ENCODE peak calls at places on chromosome 11, in ten cellular contexts. O is adrenal gland, Y is foreskin fibroblast, P is B cell, K is GM23338, Q is HFF-Myc, T is fibroblast of mammary gland, U is endothelial cell, F is cardiac fibroblast, D is pancreas. L is an unnamed sample.

GRCh38 chr11:69513196-69513595 is 31.7 kb downstream of the LINC01488 start:
- DNase-seq in K (no peak), Y (no peak), P (no peak), F (no peak), D (no peak), U (no peak), O (no peak), T (no peak), Q (no peak), L (no peak)

GRCh38 chr11:78564037-78564888 is 10.4 kb downstream of the NARS2 start:
- DNase-seq in O (peak; percentile 28), K (peak; percentile 84), F (peak; percentile 85), D (peak; percentile 36), T (peak; percentile 82), U (peak; percentile 52), P (peak; percentile 77), Q (peak; percentile 74), Y (peak; percentile 81), L (peak; percentile 32)

GRCh38 chr11:123159146-123159857 is 35.7 kb downstream of the CLMP start:
- DNase-seq in Y (no peak), U (no peak), D (no peak), Q (no peak), P (no peak), T (no peak), O (no peak), K (no peak), F (peak; percentile 52), L (no peak)

GRCh38 chr11:16512163-16512562 is 155.8 kb upstream of the SOX6 start:
- DNase-seq in O (no peak), F (no peak), D (no peak), T (no peak), Q (no peak), Y (no peak), U (no peak), K (no peak), P (no peak), L (no peak)

GRCh38 chr11:1990872-1991578 is 6.6 kb downstream of the H19 start:
- DNase-seq in D (no peak), K (no peak), U (no peak), Q (no peak), F (no peak), O (no peak), Y (no peak), P (no peak), T (no peak), L (no peak)

GRCh38 chr11:63508009-63508408 is 2.1 kb downstream of the LGALS12 start:
- DNase-seq in K (peak; percentile 80), Y (peak; percentile 21), P (no peak), F (peak; percentile 12), T (peak; percentile 15), O (peak; percentile 60), D (peak; percentile 75), U (peak; percentile 42), Q (no peak), L (no peak)

GRCh38 chr11:129853508-129854228 is 38.0 kb downstream of the TMEM45B start:
- DNase-seq in Y (peak; percentile 55), D (peak; percentile 58), U (no peak), K (peak; percentile 23), P (no peak), T (peak; percentile 46), O (no peak), Q (no peak), F (peak; percentile 56), L (no peak)

GRCh38 chr11:86644291-86644690 is 28.1 kb downstream of the ME3 start:
- DNase-seq in Y (peak; percentile 85), O (no peak), F (peak; percentile 88), Q (no peak), U (no peak), T (peak; percentile 91), K (no peak), D (no peak), P (no peak), L (no peak)

GRCh38 chr11:69450857-69451220 is 30.6 kb upstream of the LINC01488 start:
- DNase-seq in K (no peak), D (no peak), T (no peak), F (no peak), Q (no peak), U (no peak), O (no peak), Y (no peak), P (no peak), L (no peak)

GRCh38 chr11:87425391-87425790 is 387.7 kb downstream of the TMEM135 start:
- DNase-seq in Q (no peak), U (no peak), Y (peak; percentile 72), O (no peak), K (no peak), T (peak; percentile 16), F (peak; percentile 25), P (no peak), D (no peak), L (no peak)

GRCh38 chr11:67277231-67277961 is 11.1 kb downstream of the GRK2 start:
- DNase-seq in Q (peak; percentile 52), F (peak; percentile 80), K (peak; percentile 82), O (peak; percentile 82), D (peak; percentile 74), U (peak; percentile 65), P (peak; percentile 95), T (peak; percentile 65), Y (peak; percentile 90), L (peak; percentile 94)

GRCh38 chr11:20934521-20934920 is 265.1 kb downstream of the NELL1 start:
- DNase-seq in P (no peak), U (no peak), F (no peak), Q (no peak), D (no peak), T (no peak), Y (no peak), K (no peak), O (no peak), L (no peak)

GRCh38 chr11:126489791-126490190 is 134.3 kb downstream of the ST3GAL4 start:
- DNase-seq in Q (no peak), P (no peak), Y (no peak), O (no peak), F (no peak), D (no peak), U (no peak), K (no peak), T (no peak), L (no peak)

GRCh38 chr11:44258190-44258489 is 51.8 kb downstream of the ALX4 start:
- DNase-seq in D (no peak), Y (peak; percentile 69), T (peak; percentile 71), K (no peak), Q (no peak), O (no peak), P (no peak), F (peak; percentile 45), U (no peak), L (no peak)
- TF ChIP-seq CTCF in D (no peak), Y (no peak), T (no peak), K (peak; percentile 49), Q (no peak), O (no peak), P (no peak), F (no peak), U (no peak), L (no peak)

GRCh38 chr11:6603287-6604080 is at the start of the genes ILK and RRP8:
- DNase-seq in U (peak; percentile 92), T (peak; percentile 86), P (peak; percentile 90), F (peak; percentile 90), Q (peak; percentile 61), O (peak; percentile 90), K (peak; percentile 96), D (peak; percentile 90), Y (peak; percentile 97), L (peak; percentile 95)
- TF ChIP-seq CTCF in U (no peak), T (peak; percentile 6), P (peak; percentile 8), F (peak; percentile 18), Q (no peak), O (no peak), K (no peak), D (no peak), Y (no peak), L (no peak)

DNA sequence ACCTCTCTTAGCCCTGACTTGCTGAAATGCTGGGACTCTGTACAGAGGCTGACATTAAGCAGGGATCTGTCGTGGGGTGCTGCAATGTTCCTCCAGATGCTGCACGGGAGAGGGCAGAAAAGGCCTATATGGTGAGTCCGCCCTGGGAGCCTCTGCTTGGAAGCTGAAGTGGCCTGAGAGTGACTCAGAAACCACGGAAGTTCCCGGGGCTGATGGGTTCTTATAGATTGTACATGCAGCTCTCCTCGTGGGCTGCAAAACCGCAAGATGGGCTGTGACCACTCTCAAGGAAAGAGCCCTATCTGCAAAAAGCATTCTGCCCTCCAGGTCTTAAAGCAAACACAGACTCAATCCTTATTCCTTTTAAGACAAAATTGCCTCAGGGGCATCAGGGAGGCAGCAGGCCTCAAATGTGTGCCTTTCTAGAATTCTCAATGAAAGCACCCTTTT is 5.8 kb upstream of the SLC43A3 start:
- DNase-seq in F (peak; percentile 86), Q (no peak), P (no peak), O (no peak), Y (peak; percentile 92), T (peak; percentile 93), K (no peak), D (peak; percentile 25), U (no peak), L (no peak)
- TF ChIP-seq CTCF in F (no peak), Q (no peak), P (no peak), O (no peak), Y (no peak), T (no peak), K (no peak), D (no peak), U (no peak), L (no peak)

GRCh38 chr11:35045219-35045819 is 93.7 kb upstream of the CD44 start:
- DNase-seq in D (peak; percentile 23), F (no peak), O (no peak), Y (no peak), T (no peak), Q (no peak), K (no peak), U (no peak), P (peak; percentile 91), L (peak; percentile 32)
- TF ChIP-seq CTCF in D (no peak), F (no peak), O (no peak), Y (no peak), T (no peak), Q (no peak), K (no peak), U (no peak), P (no peak), L (no peak)

L was measured in GM20000.